ENCODE peak calls at places on chromosome X, in seven cellular contexts. One of them, this sample, is unnamed.

GRCh38 chrX:21740329-21741274 is 17.3 kb downstream of the SMPX start:
- DNase-seq in anterior cingulate cortex: no peak
- DNase-seq in HEK293T: no peak
- DNase-seq in T-helper 9 cell: no peak
- DNase-seq in H54: no peak
- DNase-seq in effector memory CD8-positive, alpha-beta T cell: no peak
- DNase-seq in endothelial cell: no peak
- DNase-seq in this sample: no peak

GRCh38 chrX:132270699-132271098 is 51.5 kb upstream of the RAP2C start:
- DNase-seq in anterior cingulate cortex: no peak
- DNase-seq in HEK293T: no peak
- DNase-seq in T-helper 9 cell: no peak
- DNase-seq in H54: no peak
- DNase-seq in effector memory CD8-positive, alpha-beta T cell: no peak
- DNase-seq in endothelial cell: no peak
- DNase-seq in this sample: no peak

GRCh38 chrX:13341491-13342101 is 21.7 kb upstream of the ATXN3L start:
- DNase-seq in anterior cingulate cortex: no peak
- DNase-seq in HEK293T: no peak
- DNase-seq in T-helper 9 cell: no peak
- DNase-seq in H54: no peak
- DNase-seq in effector memory CD8-positive, alpha-beta T cell: no peak
- DNase-seq in endothelial cell: no peak
- DNase-seq in this sample: no peak

GRCh38 chrX:141733371-141733770 is 34.8 kb upstream of the SPANXD start:
- DNase-seq in anterior cingulate cortex: no peak
- DNase-seq in HEK293T: no peak
- DNase-seq in T-helper 9 cell: no peak
- DNase-seq in H54: no peak
- DNase-seq in effector memory CD8-positive, alpha-beta T cell: no peak
- DNase-seq in endothelial cell: no peak
- DNase-seq in this sample: no peak

GRCh38 chrX:132490086-132490419 is 1.2 kb upstream of the MBNL3 start:
- DNase-seq in anterior cingulate cortex: no peak
- DNase-seq in HEK293T: no peak
- DNase-seq in T-helper 9 cell: no peak
- DNase-seq in H54: no peak
- DNase-seq in effector memory CD8-positive, alpha-beta T cell: no peak
- DNase-seq in endothelial cell: no peak
- DNase-seq in this sample: no peak

GRCh38 chrX:68710870-68711576 is 63.6 kb downstream of the STARD8 start:
- DNase-seq in anterior cingulate cortex: no peak
- DNase-seq in HEK293T: peak
- DNase-seq in T-helper 9 cell: no peak
- DNase-seq in H54: peak
- DNase-seq in effector memory CD8-positive, alpha-beta T cell: no peak
- DNase-seq in endothelial cell: no peak
- DNase-seq in this sample: no peak

GRCh38 chrX:27336466-27337091 is 126.6 kb downstream of the PPP4R3C start:
- DNase-seq in anterior cingulate cortex: no peak
- DNase-seq in HEK293T: peak
- DNase-seq in T-helper 9 cell: peak
- DNase-seq in H54: peak
- DNase-seq in effector memory CD8-positive, alpha-beta T cell: no peak
- DNase-seq in endothelial cell: peak
- DNase-seq in this sample: no peak

GRCh38 chrX:45445745-45446412 is 245.2 kb upstream of the DIPK2B start:
- DNase-seq in anterior cingulate cortex: no peak
- DNase-seq in HEK293T: no peak
- DNase-seq in T-helper 9 cell: no peak
- DNase-seq in H54: peak
- DNase-seq in effector memory CD8-positive, alpha-beta T cell: no peak
- DNase-seq in endothelial cell: no peak
- DNase-seq in this sample: no peak

GRCh38 chrX:9647475-9647874 is 118.2 kb downstream of the GPR143 start:
- DNase-seq in anterior cingulate cortex: no peak
- DNase-seq in HEK293T: no peak
- DNase-seq in T-helper 9 cell: no peak
- DNase-seq in H54: no peak
- DNase-seq in effector memory CD8-positive, alpha-beta T cell: no peak
- DNase-seq in endothelial cell: no peak
- DNase-seq in this sample: no peak

GRCh38 chrX:133698298-133698697 is 283.0 kb upstream of the GPC4 start:
- DNase-seq in anterior cingulate cortex: no peak
- DNase-seq in HEK293T: peak
- DNase-seq in T-helper 9 cell: no peak
- DNase-seq in H54: no peak
- DNase-seq in effector memory CD8-positive, alpha-beta T cell: no peak
- DNase-seq in endothelial cell: no peak
- DNase-seq in this sample: no peak

GRCh38 chrX:102580891-102581290 is 18.4 kb upstream of the ARMCX5 start:
- DNase-seq in anterior cingulate cortex: no peak
- DNase-seq in HEK293T: no peak
- DNase-seq in T-helper 9 cell: no peak
- DNase-seq in H54: no peak
- DNase-seq in effector memory CD8-positive, alpha-beta T cell: no peak
- DNase-seq in endothelial cell: no peak
- DNase-seq in this sample: no peak

GRCh38 chrX:139058831-139059495 is 347.4 kb upstream of the FGF13 start:
- DNase-seq in anterior cingulate cortex: no peak
- DNase-seq in HEK293T: no peak
- DNase-seq in T-helper 9 cell: no peak
- DNase-seq in H54: no peak
- DNase-seq in effector memory CD8-positive, alpha-beta T cell: no peak
- DNase-seq in endothelial cell: no peak
- DNase-seq in this sample: no peak

This sample was measured in naive B cell.